ENCODE peak calls at places on chromosomes 6 and 20, in five cellular contexts. B is breast epithelium; T is naive thymus-derived CD4-positive, alpha-beta T cell; M is fibroblast of lung; W is hepatocyte. F is an unnamed sample.

GRCh38 chr6:108594640-108595039 is 33.9 kb downstream of the FOXO3 start:
- DNase-seq in B (no peak), T (no peak), M (no peak), W (no peak), F (no peak)

GRCh38 chr6:34288581-34288980 is 39.8 kb upstream of the SMIM29 start:
- DNase-seq in B (no peak), T (no peak), M (no peak), W (no peak), F (no peak)

GRCh38 chr20:62816879-62817873 is at the start of gene COL9A3:
- DNase-seq in B (no peak), T (no peak), M (no peak), W (peak), F (no peak)

GRCh38 chr6:76682842-76683241 is 610.4 kb upstream of the IMPG1 start:
- DNase-seq in B (no peak), T (no peak), M (peak), W (peak), F (no peak)

GRCh38 chr6:165300401-165300800 is 9.0 kb downstream of the C6orf118 start:
- DNase-seq in B (no peak), T (no peak), M (no peak), W (no peak), F (no peak)

GRCh38 chr6:161921602-161922400 is 647.9 kb upstream of the AGPAT4 start:
- DNase-seq in B (no peak), T (no peak), M (peak), W (no peak), F (no peak)

GRCh38 chr20:7926767-7927166 is 13.5 kb downstream of the HAO1 start:
- DNase-seq in B (no peak), T (no peak), M (peak), W (peak), F (no peak)

GRCh38 chr6:27553123-27553904 is 80.4 kb upstream of the ZNF184 start:
- DNase-seq in B (no peak), T (no peak), M (peak), W (peak), F (peak)

GRCh38 chr6:142871910-142872331 is 73.1 kb downstream of the HIVEP2 start:
- DNase-seq in B (peak), T (peak), M (peak), W (peak), F (peak)

GRCh38 chr6:73665686-73666319 is 12.0 kb upstream of the SLC17A5 start:
- DNase-seq in B (no peak), T (no peak), M (peak), W (no peak), F (peak)

GRCh38 chr6:159594106-159594749 is 98.8 kb downstream of the SOD2 start:
- DNase-seq in B (no peak), T (no peak), M (peak), W (no peak), F (no peak)

GRCh38 chr6:154591220-154591619 is 80.7 kb upstream of the CNKSR3 start:
- DNase-seq in B (no peak), T (no peak), M (no peak), W (no peak), F (no peak)

GRCh38 chr6:169841251-169841650 is 89.8 kb downstream of the ERMARD start:
- DNase-seq in B (no peak), T (no peak), M (no peak), W (no peak), F (no peak)

GRCh38 chr6:44247338-44248302 is 719 bp downstream of the HSP90AB1 start:
- DNase-seq in B (peak), T (peak), M (peak), W (peak), F (peak)

DNA sequence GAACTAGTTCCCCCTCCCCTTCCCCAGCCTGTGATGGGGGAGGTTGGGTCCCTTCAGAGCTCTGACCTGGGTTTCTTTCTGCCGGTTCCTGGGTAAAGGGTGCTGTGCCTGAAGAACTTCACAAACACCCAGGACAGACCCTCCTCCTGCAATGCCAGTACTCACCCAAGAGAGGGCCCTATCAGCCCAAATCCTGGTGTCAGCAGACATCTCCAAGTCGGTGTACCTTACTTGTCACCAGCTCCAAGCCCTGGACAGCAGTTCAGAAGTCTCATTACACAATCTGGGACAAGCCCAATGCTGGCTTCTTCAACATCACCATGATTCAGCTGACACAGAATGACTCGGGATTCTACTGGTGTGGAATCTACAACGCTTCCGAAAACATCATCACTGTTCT is 467 bp downstream of the TREML4 start:
- DNase-seq in B (no peak), T (no peak), M (no peak), W (no peak), F (no peak)
- H3K27ac ChIP-seq in B (no peak), T (no peak), M (no peak), W (no peak), F (no peak)

GRCh38 chr20:34215711-34216381 is 25.4 kb upstream of the ASIP start:
- DNase-seq in B (peak), T (peak), M (peak), W (peak), F (no peak)
- H3K4me3 ChIP-seq in B (peak), T (no peak), M (peak), W (peak), F (no peak)

GRCh38 chr6:167350322-167350721 is 25.4 kb downstream of the TTLL2 start:
- DNase-seq in B (no peak), T (no peak), M (no peak), W (no peak), F (peak)
- H3K27ac ChIP-seq in B (no peak), T (no peak), M (no peak), W (peak), F (no peak)

GRCh38 chr6:90135672-90136071 is 161.0 kb downstream of the BACH2 start:
- DNase-seq in B (no peak), T (no peak), M (peak), W (peak), F (no peak)
- H3K4me3 ChIP-seq in B (no peak), T (no peak), M (no peak), W (no peak), F (no peak)

DNA sequence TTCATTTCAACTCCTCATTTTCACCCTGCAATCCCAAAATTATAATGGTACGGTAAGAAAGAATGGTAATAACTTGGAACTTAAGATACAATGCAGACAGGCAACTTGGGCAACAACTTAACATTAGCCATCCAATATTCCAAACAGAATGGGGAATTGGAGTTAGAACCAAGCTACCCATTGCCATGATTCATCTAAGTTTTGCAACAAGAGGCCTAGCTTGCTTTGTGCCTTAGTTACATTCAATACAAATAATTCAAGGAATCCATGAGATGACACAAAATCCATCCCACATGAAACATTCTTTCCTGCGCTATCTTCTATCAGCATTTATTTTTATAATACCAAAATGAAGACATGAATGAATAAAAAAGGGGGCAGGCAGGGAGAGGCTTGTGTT is 28.4 kb downstream of the DCDC2 start:
- DNase-seq in B (no peak), T (no peak), M (peak), W (no peak), F (no peak)
- H3K27ac ChIP-seq in B (no peak), T (no peak), M (no peak), W (no peak), F (no peak)

DNA sequence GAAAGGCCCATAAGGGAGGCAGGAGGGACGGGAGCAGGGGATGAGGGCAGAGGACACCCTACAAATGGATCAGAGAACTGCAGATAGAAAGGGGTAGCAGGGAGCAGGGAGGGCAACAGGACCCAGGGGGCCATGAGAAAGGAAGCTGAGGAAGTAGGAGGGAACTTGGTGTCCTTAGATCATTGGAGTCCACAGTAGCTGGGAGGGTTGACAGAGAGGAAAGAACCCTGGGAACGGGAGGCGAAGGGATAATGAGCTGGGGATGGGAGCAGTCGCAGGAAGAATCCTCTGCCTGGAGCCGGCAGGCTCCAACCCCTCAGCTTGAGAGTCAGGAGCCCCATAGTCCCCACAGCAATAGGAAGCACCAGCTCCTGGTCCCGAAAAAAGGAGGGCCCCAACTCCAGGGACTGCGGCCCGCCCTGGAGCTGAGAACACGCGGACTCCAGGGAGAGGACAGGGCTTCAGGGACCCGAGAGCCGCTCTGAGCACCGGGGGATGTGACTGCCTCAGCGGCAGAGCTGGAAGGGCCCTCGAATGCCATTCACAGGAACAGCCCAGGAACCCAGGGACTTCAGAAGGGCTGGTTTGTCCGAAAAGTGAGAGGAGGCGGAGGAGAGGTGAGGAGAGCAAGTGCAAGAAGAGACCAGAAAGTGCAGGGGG is 32.7 kb downstream of the HLA-A start:
- DNase-seq in B (no peak), T (no peak), M (no peak), W (no peak), F (no peak)
- H3K4me3 ChIP-seq in B (peak), T (no peak), M (no peak), W (no peak), F (no peak)

GRCh38 chr20:5748246-5748645 is 2.0 kb upstream of the SHLD1 start:
- DNase-seq in B (no peak), T (no peak), M (no peak), W (peak), F (no peak)

GRCh38 chr20:5746064-5746463 is 4.1 kb upstream of the SHLD1 start:
- DNase-seq in B (no peak), T (no peak), M (no peak), W (no peak), F (no peak)

GRCh38 chr20:5749512-5750490 is at the start of gene SHLD1:
- DNase-seq in B (peak), T (peak), M (peak), W (peak), F (peak)

GRCh38 chr20:5741089-5741488 is 9.1 kb upstream of the SHLD1 start:
- DNase-seq in B (no peak), T (no peak), M (peak), W (no peak), F (no peak)

DNA sequence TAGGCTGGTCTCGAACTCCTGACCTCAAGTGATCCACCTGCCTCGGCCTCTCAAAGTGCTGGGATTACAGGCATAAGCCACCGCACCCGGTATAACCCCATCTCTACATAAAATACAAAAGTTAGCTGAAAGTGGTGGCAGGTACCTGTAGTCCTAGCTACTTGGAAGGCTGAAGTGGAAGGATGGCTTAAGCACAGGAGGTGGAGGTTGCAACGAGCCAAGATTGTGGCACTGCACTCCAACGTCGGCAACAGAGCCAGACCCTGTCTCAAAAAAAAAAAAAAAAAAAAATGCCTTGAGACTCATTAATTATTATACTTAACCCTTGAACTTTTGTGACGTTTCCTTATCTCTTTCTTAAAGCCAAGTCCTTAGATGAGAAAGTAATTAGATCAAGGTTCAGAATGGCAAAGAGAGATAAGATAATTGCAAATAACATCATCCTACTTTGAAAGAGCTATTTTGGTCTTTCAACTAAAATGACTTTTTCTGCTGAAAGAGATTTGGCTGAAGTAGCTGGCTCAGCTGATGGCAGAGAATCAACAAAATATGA is 4.7 kb upstream of the SHLD1 start:
- DNase-seq in B (no peak), T (no peak), M (no peak), W (no peak), F (no peak)
- H3K27ac ChIP-seq in B (no peak), T (no peak), M (no peak), W (peak), F (no peak)

DNA sequence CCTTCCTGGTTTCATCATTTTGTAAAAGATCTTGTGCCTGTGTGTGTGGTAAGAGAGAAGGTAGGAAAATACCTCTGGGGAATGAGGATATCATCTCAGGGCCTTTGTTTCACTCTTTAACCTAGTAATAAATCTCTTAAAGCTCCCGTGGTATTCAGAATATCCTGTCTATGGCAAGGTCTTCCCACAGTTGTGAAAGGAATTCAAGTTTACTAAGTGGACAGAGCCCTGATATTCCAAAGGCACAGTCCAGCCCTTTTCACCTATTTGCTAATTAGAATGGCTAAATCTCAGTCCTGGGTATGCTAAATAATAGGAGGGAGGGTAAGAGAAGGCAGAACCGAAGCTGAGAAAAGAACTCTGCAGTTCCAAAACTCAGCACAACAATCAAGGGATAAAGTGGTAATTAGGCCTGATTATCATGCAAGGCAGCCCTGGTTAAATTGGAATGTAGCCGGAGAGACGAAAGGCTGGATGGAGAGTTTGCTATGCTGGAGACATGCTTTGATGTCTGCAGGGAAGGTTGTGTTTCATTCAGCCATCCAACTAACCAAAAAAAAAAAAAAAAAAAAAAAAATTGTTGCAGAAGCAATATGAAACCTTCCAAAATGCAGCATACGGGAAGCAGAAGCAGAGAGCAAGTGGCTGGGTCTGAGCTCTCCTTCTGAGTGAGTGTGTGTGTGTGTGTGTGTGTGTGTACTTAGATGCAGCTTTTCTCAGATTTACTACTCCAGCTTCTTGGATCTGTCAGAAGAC is 28.5 kb upstream of the PIM1 start:
- DNase-seq in B (no peak), T (no peak), M (peak), W (peak), F (no peak)
- H3K4me3 ChIP-seq in B (no peak), T (no peak), M (no peak), W (no peak), F (no peak)